ENCODE peak calls at places on chromosomes 4 and X, in four cellular contexts. M, C, H and L are unnamed samples.

GRCh38 chr4:123785515-123785914 is 388.9 kb downstream of the SPRY1 start:
- DNase-seq in M (no peak), C (no peak), H (peak; percentile 54), L (peak; percentile 89)

GRCh38 chr4:55444822-55445221 is 49.1 kb downstream of the TMEM165 start:
- DNase-seq in M (no peak), H (no peak), C (no peak), L (no peak)

GRCh38 chr4:170274616-170275015 is 184.9 kb upstream of the AADAT start:
- DNase-seq in C (no peak), M (no peak), H (no peak), L (no peak)

GRCh38 chrX:103918584-103919335 is 43.7 kb upstream of the TMSB15B start:
- DNase-seq in M (peak; percentile 37), C (peak; percentile 67), H (peak; percentile 53), L (peak; percentile 85)

GRCh38 chrX:13078739-13079444 is 34.5 kb upstream of the FAM9C start:
- DNase-seq in C (no peak), H (no peak), M (no peak), L (peak; percentile 72)

GRCh38 chrX:6226646-6227444 is 1.8 kb downstream of the NLGN4X start:
- DNase-seq in H (no peak), M (peak; percentile 11), C (no peak), L (no peak)

GRCh38 chr4:104490770-104491395 is 3.8 kb downstream of the CXXC4 start:
- DNase-seq in M (peak; percentile 68), C (peak; percentile 34), H (peak; percentile 77), L (peak; percentile 87)

GRCh38 chr4:38612996-38613395 is 51.0 kb upstream of the KLF3 start:
- DNase-seq in H (no peak), M (no peak), C (no peak), L (no peak)

GRCh38 chr4:122673252-122673651 is 52.4 kb upstream of the IL21 start:
- DNase-seq in M (no peak), H (no peak), C (no peak), L (no peak)

GRCh38 chr4:33543941-33544450 is 2700.3 kb downstream of the ARAP2 start:
- DNase-seq in H (no peak), C (no peak), M (no peak), L (no peak)

GRCh38 chr4:70623301-70623700 is 5.2 kb upstream of the ENAM start:
- DNase-seq in H (no peak), C (no peak), M (no peak), L (no peak)

GRCh38 chrX:108361316-108361715 is 76.9 kb downstream of the COL4A6 start:
- DNase-seq in H (no peak), M (no peak), C (no peak), L (no peak)

GRCh38 chr4:60657802-60658201 is 542.3 kb upstream of the ADGRL3 start:
- DNase-seq in C (no peak), M (no peak), H (no peak), L (no peak)

GRCh38 chrX:87409113-87409841 is 108.3 kb upstream of the KLHL4 start:
- DNase-seq in M (no peak), H (peak; percentile 61), C (no peak), L (peak; percentile 71)

GRCh38 chr4:3630934-3631585 is 98.8 kb upstream of the LRPAP1 start:
- DNase-seq in M (no peak), C (no peak), H (no peak), L (no peak)

GRCh38 chr4:149574973-149575372 is 240.7 kb downstream of the IQCM start:
- DNase-seq in C (no peak), H (no peak), M (no peak), L (no peak)

GRCh38 chr4:140568507-140569306 is at the start of gene UCP1:
- DNase-seq in M (no peak), H (no peak), C (no peak), L (no peak)

GRCh38 chrX:11254417-11255109 is 38.6 kb upstream of the AMELX start:
- DNase-seq in C (no peak), H (no peak), M (no peak), L (no peak)